ENCODE peak calls at places on chromosomes 6 and 20, in ten cellular contexts. C is psoas muscle, O is A549, M is HCT116, K is endodermal cell, V is heart left ventricle, W is IMR-90, H is AG04449, Y is hepatocyte, L is kidney. J is an unnamed sample.

GRCh38 chr6:87139236-87139635 is 16.1 kb upstream of the ZNF292 start:
- DNase-seq in C (no peak), H (no peak), O (peak; percentile 40), L (no peak), K (no peak), W (peak; percentile 62), Y (peak; percentile 54), V (peak; percentile 16), M (peak; percentile 54), J (peak; percentile 36)

GRCh38 chr20:59043698-59044097 is 1.1 kb upstream of the PRELID3B start:
- DNase-seq in Y (no peak), H (no peak), C (no peak), K (no peak), M (no peak), W (no peak), V (no peak), O (no peak), L (no peak), J (no peak)

GRCh38 chr6:169638915-169639314 is 62.9 kb downstream of the WDR27 start:
- DNase-seq in V (no peak), O (no peak), W (no peak), C (no peak), Y (no peak), H (no peak), L (no peak), M (no peak), K (no peak), J (no peak)

GRCh38 chr6:127180421-127180820 is 62.0 kb downstream of the RSPO3 start:
- DNase-seq in M (no peak), V (no peak), L (no peak), K (no peak), H (no peak), C (no peak), W (no peak), O (no peak), Y (no peak), J (no peak)

GRCh38 chr6:12467706-12468670 is 177.8 kb downstream of the EDN1 start:
- DNase-seq in K (no peak), V (no peak), H (no peak), L (no peak), Y (no peak), M (no peak), O (no peak), W (peak; percentile 32), C (no peak), J (peak; percentile 67)

GRCh38 chr20:56928007-56928406 is 298.9 kb downstream of the TFAP2C start:
- DNase-seq in M (no peak), C (no peak), L (no peak), V (no peak), W (no peak), Y (no peak), O (no peak), H (no peak), K (peak; percentile 60), J (no peak)

GRCh38 chr6:89154131-89154530 is 8.3 kb downstream of the PM20D2 start:
- DNase-seq in M (no peak), W (peak; percentile 28), C (no peak), V (no peak), O (no peak), K (no peak), L (no peak), Y (no peak), H (no peak), J (no peak)

GRCh38 chr20:57652865-57653545 is 32.8 kb upstream of the ZBP1 start:
- DNase-seq in L (peak; percentile 73), K (no peak), H (no peak), M (no peak), W (no peak), Y (peak; percentile 3), C (peak; percentile 39), V (peak; percentile 6), O (peak; percentile 1), J (no peak)

GRCh38 chr6:38234141-38234540 is 405.6 kb downstream of the BTBD9 start:
- DNase-seq in M (no peak), O (no peak), C (no peak), H (no peak), K (peak; percentile 67), W (no peak), Y (no peak), V (no peak), L (no peak), J (no peak)

GRCh38 chr20:48275737-48276342 is 490.6 kb upstream of the SULF2 start:
- DNase-seq in C (no peak), L (no peak), H (no peak), K (peak; percentile 88), Y (peak; percentile 46), O (no peak), W (no peak), M (no peak), V (no peak), J (no peak)

GRCh38 chr6:109295109-109295765 is 87.0 kb downstream of the CD164 start:
- DNase-seq in K (no peak), C (no peak), L (no peak), W (no peak), O (no peak), H (no peak), M (no peak), V (no peak), Y (no peak), J (no peak)

GRCh38 chr6:74369556-74369993 is 673.6 kb downstream of the CD109 start:
- DNase-seq in O (no peak), W (peak; percentile 97), C (no peak), H (peak; percentile 66), L (no peak), V (no peak), K (no peak), Y (no peak), M (no peak), J (peak; percentile 6)

GRCh38 chr6:166989427-166990034 is 9.7 kb upstream of the CEP43 start:
- DNase-seq in M (no peak), Y (peak; percentile 36), V (peak; percentile 21), O (no peak), K (no peak), L (no peak), W (peak; percentile 49), C (no peak), H (no peak), J (peak; percentile 20)
- TF ChIP-seq CTCF in M (peak; percentile 38), Y (peak; percentile 46), V (peak; percentile 46), O (peak; percentile 49), K (peak; percentile 63), L (peak; percentile 57), W (peak; percentile 67), C (peak; percentile 31), H (peak; percentile 51), J (peak; percentile 57)

GRCh38 chr6:26329763-26330511 is 35.1 kb upstream of the BTN3A2 start:
- DNase-seq in L (no peak), K (peak; percentile 89), Y (peak; percentile 73), W (peak; percentile 68), M (no peak), C (no peak), V (no peak), H (no peak), O (no peak), J (no peak)
- H3K4me3 ChIP-seq in L (no peak overlapping the region), K (peak overlapping the region; percentile 98), Y (peak overlapping the region; percentile 26), W (no peak overlapping the region), M (peak overlapping the region; percentile 42), C (no peak overlapping the region), V (no peak overlapping the region), H (peak overlapping the region; percentile 63), O (peak overlapping the region; percentile 69), J (no peak overlapping the region)

GRCh38 chr6:159931112-159931511 is 37.8 kb upstream of the IGF2R start:
- DNase-seq in H (no peak), L (no peak), Y (no peak), W (no peak), M (no peak), O (no peak), C (no peak), K (no peak), V (no peak), J (no peak)
- TF ChIP-seq CTCF in H (no peak), L (no peak), Y (no peak), W (no peak), M (no peak), O (no peak), C (no peak), K (no peak), V (no peak), J (no peak)

GRCh38 chr6:156396791-156397418 is 380.3 kb upstream of the ARID1B start:
- DNase-seq in L (peak; percentile 70), O (no peak), V (no peak), M (no peak), K (peak; percentile 76), H (no peak), C (no peak), W (no peak), Y (no peak), J (no peak)

GRCh38 chr6:156398371-156398770 is 378.8 kb upstream of the ARID1B start:
- DNase-seq in K (no peak), V (no peak), H (no peak), W (no peak), M (no peak), Y (no peak), O (no peak), L (no peak), C (no peak), J (no peak)

GRCh38 chr6:156396068-156396771 is 381.0 kb upstream of the ARID1B start:
- DNase-seq in K (no peak), V (no peak), L (no peak), W (no peak), C (no peak), O (no peak), H (no peak), Y (no peak), M (no peak), J (no peak)

GRCh38 chr6:156391977-156392376 is 385.2 kb upstream of the ARID1B start:
- DNase-seq in H (no peak), O (no peak), L (no peak), Y (no peak), K (no peak), C (no peak), V (no peak), W (no peak), M (no peak), J (no peak)

DNA sequence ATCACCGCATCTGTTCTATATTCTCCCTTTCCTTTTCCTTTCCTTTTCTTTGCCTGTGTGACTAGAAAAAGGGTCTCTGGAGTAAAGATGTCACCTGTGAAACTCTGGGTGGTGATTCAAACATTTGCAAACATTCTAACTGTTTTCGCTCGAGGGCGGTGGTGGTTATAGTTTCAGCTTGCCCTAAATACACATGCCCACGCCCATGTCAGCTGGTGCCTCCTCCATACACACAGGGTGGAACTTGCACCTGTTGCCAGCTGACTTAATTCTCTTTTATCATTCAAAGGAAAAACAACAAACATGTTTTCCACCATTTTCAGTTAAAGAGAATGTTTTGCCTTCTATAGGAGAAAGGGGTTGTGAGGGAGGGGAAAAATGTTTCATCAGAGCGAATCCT is 381.9 kb upstream of the ARID1B start:
- DNase-seq in V (no peak), W (no peak), L (no peak), H (no peak), O (no peak), K (no peak), M (no peak), Y (no peak), C (no peak), J (no peak)
- H3K4me3 ChIP-seq in V (no peak overlapping the region), W (no peak overlapping the region), L (no peak overlapping the region), H (no peak overlapping the region), O (no peak overlapping the region), K (no peak overlapping the region), M (no peak overlapping the region), Y (no peak overlapping the region), C (no peak overlapping the region), J (no peak overlapping the region)

DNA sequence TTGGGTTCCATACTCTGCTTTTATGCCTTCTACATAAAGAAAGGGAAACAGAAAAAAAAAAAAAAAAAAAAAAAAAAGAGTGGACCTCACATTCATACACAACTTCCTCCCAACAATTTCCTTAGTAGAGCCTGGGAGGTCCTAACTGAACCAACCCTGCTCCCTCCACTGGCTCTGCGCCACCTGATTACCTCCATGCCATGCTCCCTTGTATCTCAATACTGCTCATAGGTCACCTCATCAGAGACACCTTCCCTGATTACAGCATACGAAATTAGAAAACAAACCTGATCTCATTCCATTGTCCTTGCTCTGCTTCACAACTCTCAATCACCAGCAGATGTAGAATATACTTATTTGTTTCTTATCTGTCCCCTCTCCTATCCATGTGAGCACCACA is 134.2 kb upstream of the EYA4 start:
- DNase-seq in V (no peak), L (no peak), K (no peak), M (no peak), H (no peak), O (no peak), C (no peak), Y (no peak), W (no peak), J (no peak)
- TF ChIP-seq CTCF in V (no peak), L (no peak), K (no peak), M (no peak), H (no peak), O (no peak), C (no peak), Y (no peak), W (no peak), J (no peak)

J was measured in astrocyte of the cerebellum.